ENCODE peak calls at places on chromosomes 4 and X, in six cellular contexts. One of them, this sample, is unnamed.

GRCh38 chr4:151797131-151797530 is 36.3 kb upstream of the GATB start:
- DNase-seq in EL: no peak
- DNase-seq in fibroblast of gingiva: peak; percentile 3
- DNase-seq in central memory CD4-positive, alpha-beta T cell: no peak
- DNase-seq in GM06990: no peak
- DNase-seq in activated T-helper 1 cell treated with anti-CD3 and anti-CD28 coated beads, Interleukin-12 subunit alpha, Interleukin-12 subunit beta, Interleukin-2, Interleukin-4 antibody, amounts not matched to agents 30 ng/mL and 10 ng/mL and 1 ng/mL, durations not matched to agents 14 hours and 24 hours and 36 hours: no peak
- DNase-seq in this sample: no peak

GRCh38 chr4:1318488-1319213 is 28.4 kb upstream of the UVSSA start:
- DNase-seq in GM06990: no peak
- DNase-seq in central memory CD4-positive, alpha-beta T cell: no peak
- DNase-seq in activated T-helper 1 cell treated with anti-CD3 and anti-CD28 coated beads, Interleukin-12 subunit alpha, Interleukin-12 subunit beta, Interleukin-2, Interleukin-4 antibody, amounts not matched to agents 30 ng/mL and 10 ng/mL and 1 ng/mL, durations not matched to agents 14 hours and 24 hours and 36 hours: no peak
- DNase-seq in fibroblast of gingiva: no peak
- DNase-seq in EL: no peak
- DNase-seq in this sample: no peak

GRCh38 chr4:163631288-163631687 is 136.8 kb downstream of the TMA16 start:
- DNase-seq in activated T-helper 1 cell treated with anti-CD3 and anti-CD28 coated beads, Interleukin-12 subunit alpha, Interleukin-12 subunit beta, Interleukin-2, Interleukin-4 antibody, amounts not matched to agents 30 ng/mL and 10 ng/mL and 1 ng/mL, durations not matched to agents 14 hours and 24 hours and 36 hours: no peak
- DNase-seq in fibroblast of gingiva: no peak
- DNase-seq in GM06990: no peak
- DNase-seq in central memory CD4-positive, alpha-beta T cell: no peak
- DNase-seq in EL: no peak
- DNase-seq in this sample: no peak

GRCh38 chr4:176340871-176341685 is 21.3 kb downstream of the SPCS3 start:
- DNase-seq in GM06990: peak; percentile 30
- DNase-seq in activated T-helper 1 cell treated with anti-CD3 and anti-CD28 coated beads, Interleukin-12 subunit alpha, Interleukin-12 subunit beta, Interleukin-2, Interleukin-4 antibody, amounts not matched to agents 30 ng/mL and 10 ng/mL and 1 ng/mL, durations not matched to agents 14 hours and 24 hours and 36 hours: no peak
- DNase-seq in EL: peak; percentile 60
- DNase-seq in fibroblast of gingiva: peak; percentile 44
- DNase-seq in central memory CD4-positive, alpha-beta T cell: peak; percentile 17
- DNase-seq in this sample: no peak

GRCh38 chr4:115923152-115923551 is 809.7 kb upstream of the NDST4 start:
- DNase-seq in central memory CD4-positive, alpha-beta T cell: no peak
- DNase-seq in fibroblast of gingiva: no peak
- DNase-seq in EL: no peak
- DNase-seq in activated T-helper 1 cell treated with anti-CD3 and anti-CD28 coated beads, Interleukin-12 subunit alpha, Interleukin-12 subunit beta, Interleukin-2, Interleukin-4 antibody, amounts not matched to agents 30 ng/mL and 10 ng/mL and 1 ng/mL, durations not matched to agents 14 hours and 24 hours and 36 hours: no peak
- DNase-seq in GM06990: no peak
- DNase-seq in this sample: no peak

GRCh38 chrX:71859637-71860036 is 51.0 kb upstream of the NHSL2 start:
- DNase-seq in fibroblast of gingiva: peak; percentile 2
- DNase-seq in central memory CD4-positive, alpha-beta T cell: peak; percentile 21
- DNase-seq in GM06990: no peak
- DNase-seq in activated T-helper 1 cell treated with anti-CD3 and anti-CD28 coated beads, Interleukin-12 subunit alpha, Interleukin-12 subunit beta, Interleukin-2, Interleukin-4 antibody, amounts not matched to agents 30 ng/mL and 10 ng/mL and 1 ng/mL, durations not matched to agents 14 hours and 24 hours and 36 hours: no peak
- DNase-seq in EL: peak; percentile 34
- DNase-seq in this sample: no peak

GRCh38 chr4:115234405-115235093 is 121.1 kb upstream of the NDST4 start:
- DNase-seq in GM06990: no peak
- DNase-seq in activated T-helper 1 cell treated with anti-CD3 and anti-CD28 coated beads, Interleukin-12 subunit alpha, Interleukin-12 subunit beta, Interleukin-2, Interleukin-4 antibody, amounts not matched to agents 30 ng/mL and 10 ng/mL and 1 ng/mL, durations not matched to agents 14 hours and 24 hours and 36 hours: no peak
- DNase-seq in central memory CD4-positive, alpha-beta T cell: no peak
- DNase-seq in fibroblast of gingiva: no peak
- DNase-seq in EL: no peak
- DNase-seq in this sample: no peak

GRCh38 chrX:107712231-107713204 is 63.1 kb downstream of the TSC22D3 start:
- DNase-seq in GM06990: no peak
- DNase-seq in activated T-helper 1 cell treated with anti-CD3 and anti-CD28 coated beads, Interleukin-12 subunit alpha, Interleukin-12 subunit beta, Interleukin-2, Interleukin-4 antibody, amounts not matched to agents 30 ng/mL and 10 ng/mL and 1 ng/mL, durations not matched to agents 14 hours and 24 hours and 36 hours: no peak
- DNase-seq in fibroblast of gingiva: peak; percentile 74
- DNase-seq in EL: no peak
- DNase-seq in central memory CD4-positive, alpha-beta T cell: peak; percentile 67
- DNase-seq in this sample: no peak

GRCh38 chr4:168800926-168801325 is 209.1 kb downstream of the CBR4 start:
- DNase-seq in activated T-helper 1 cell treated with anti-CD3 and anti-CD28 coated beads, Interleukin-12 subunit alpha, Interleukin-12 subunit beta, Interleukin-2, Interleukin-4 antibody, amounts not matched to agents 30 ng/mL and 10 ng/mL and 1 ng/mL, durations not matched to agents 14 hours and 24 hours and 36 hours: no peak
- DNase-seq in central memory CD4-positive, alpha-beta T cell: no peak
- DNase-seq in GM06990: no peak
- DNase-seq in fibroblast of gingiva: no peak
- DNase-seq in EL: no peak
- DNase-seq in this sample: no peak

GRCh38 chrX:146041741-146042140 is 224.1 kb downstream of the SLITRK2 start:
- DNase-seq in central memory CD4-positive, alpha-beta T cell: no peak
- DNase-seq in GM06990: no peak
- DNase-seq in activated T-helper 1 cell treated with anti-CD3 and anti-CD28 coated beads, Interleukin-12 subunit alpha, Interleukin-12 subunit beta, Interleukin-2, Interleukin-4 antibody, amounts not matched to agents 30 ng/mL and 10 ng/mL and 1 ng/mL, durations not matched to agents 14 hours and 24 hours and 36 hours: no peak
- DNase-seq in EL: no peak
- DNase-seq in fibroblast of gingiva: no peak
- DNase-seq in this sample: no peak

GRCh38 chr4:107579099-107579498 is 140.9 kb downstream of the PAPSS1 start:
- DNase-seq in activated T-helper 1 cell treated with anti-CD3 and anti-CD28 coated beads, Interleukin-12 subunit alpha, Interleukin-12 subunit beta, Interleukin-2, Interleukin-4 antibody, amounts not matched to agents 30 ng/mL and 10 ng/mL and 1 ng/mL, durations not matched to agents 14 hours and 24 hours and 36 hours: no peak
- DNase-seq in GM06990: no peak
- DNase-seq in central memory CD4-positive, alpha-beta T cell: no peak
- DNase-seq in fibroblast of gingiva: no peak
- DNase-seq in EL: no peak
- DNase-seq in this sample: no peak

GRCh38 chr4:926538-926937 is 5.6 kb downstream of the GAK start:
- DNase-seq in EL: no peak
- DNase-seq in activated T-helper 1 cell treated with anti-CD3 and anti-CD28 coated beads, Interleukin-12 subunit alpha, Interleukin-12 subunit beta, Interleukin-2, Interleukin-4 antibody, amounts not matched to agents 30 ng/mL and 10 ng/mL and 1 ng/mL, durations not matched to agents 14 hours and 24 hours and 36 hours: no peak
- DNase-seq in central memory CD4-positive, alpha-beta T cell: no peak
- DNase-seq in fibroblast of gingiva: no peak
- DNase-seq in GM06990: no peak
- DNase-seq in this sample: no peak

GRCh38 chr4:65416875-65417274 is 253.4 kb downstream of the EPHA5 start:
- DNase-seq in fibroblast of gingiva: peak; percentile 4
- DNase-seq in GM06990: no peak
- DNase-seq in central memory CD4-positive, alpha-beta T cell: no peak
- DNase-seq in EL: no peak
- DNase-seq in activated T-helper 1 cell treated with anti-CD3 and anti-CD28 coated beads, Interleukin-12 subunit alpha, Interleukin-12 subunit beta, Interleukin-2, Interleukin-4 antibody, amounts not matched to agents 30 ng/mL and 10 ng/mL and 1 ng/mL, durations not matched to agents 14 hours and 24 hours and 36 hours: no peak
- DNase-seq in this sample: peak; percentile 88

This sample was measured in MG63.